ENCODE peak calls at places on chromosome 9, in five cellular contexts. P, B, M, C and D are unnamed samples.

GRCh38 chr9:3527653-3527960 is 1.8 kb upstream of the RFX3 start:
- DNase-seq in B (no peak), C (no peak), P (peak; percentile 30), M (no peak), D (no peak)

GRCh38 chr9:89983411-89983810 is 378.6 kb downstream of the GADD45G start:
- DNase-seq in M (no peak), P (no peak), C (no peak), B (no peak), D (no peak)

GRCh38 chr9:137317021-137317978 is 15.2 kb upstream of the NRARP start:
- DNase-seq in C (no peak), P (no peak), B (peak; percentile 13), M (peak; percentile 19), D (no peak)

GRCh38 chr9:105281272-105281671 is 36.8 kb downstream of the SLC44A1 start:
- DNase-seq in C (no peak), M (no peak), B (no peak), P (no peak), D (no peak)

GRCh38 chr9:127132921-127133647 is 10.6 kb upstream of the ANGPTL2 start:
- DNase-seq in M (peak; percentile 29), C (no peak), B (peak; percentile 24), P (no peak), D (peak; percentile 55)

GRCh38 chr9:132670816-132671371 is 630 bp downstream of the GTF3C4 start:
- DNase-seq in P (peak; percentile 45), C (peak; percentile 58), M (no peak), B (peak; percentile 26), D (no peak)

GRCh38 chr9:93059097-93059959 is 827 bp downstream of the SUSD3 start:
- DNase-seq in B (no peak), M (peak; percentile 24), P (peak; percentile 39), C (no peak), D (no peak)

GRCh38 chr9:3960661-3961144 is 339.2 kb downstream of the GLIS3 start:
- DNase-seq in B (no peak), C (no peak), P (no peak), M (no peak), D (no peak)

GRCh38 chr9:71962328-71962727 is 50.9 kb downstream of the C9orf85 start:
- DNase-seq in P (no peak), B (no peak), C (no peak), M (no peak), D (no peak)

GRCh38 chr9:96500696-96501660 is 51.0 kb downstream of the HABP4 start:
- DNase-seq in C (no peak), P (no peak), B (no peak), M (no peak), D (no peak)

GRCh38 chr9:20197976-20198685 is 409.3 kb upstream of the SLC24A2 start:
- DNase-seq in C (no peak), P (no peak), B (no peak), M (no peak), D (no peak)

GRCh38 chr9:132309056-132309455 is 45.7 kb downstream of the SETX start:
- DNase-seq in M (no peak), P (no peak), C (no peak), B (no peak), D (no peak)

GRCh38 chr9:38112010-38112409 is 43.0 kb upstream of the SHB start:
- DNase-seq in C (no peak), M (peak; percentile 33), B (no peak), P (no peak), D (no peak)

GRCh38 chr9:91660295-91660589 is 236.6 kb upstream of the NFIL3 start:
- DNase-seq in M (no peak), P (no peak), B (no peak), C (no peak), D (no peak)

GRCh38 chr9:109414125-109414785 is 83.9 kb downstream of the PTPN3 start:
- DNase-seq in B (no peak), M (no peak), C (no peak), P (no peak), D (no peak)

GRCh38 chr9:121652037-121652837 is 803 bp downstream of the DAB2IP start:
- DNase-seq in P (no peak), M (peak; percentile 67), C (no peak), B (no peak), D (no peak)

GRCh38 chr9:120388000-120388855 is 191.7 kb downstream of the CDK5RAP2 start:
- DNase-seq in M (no peak), B (no peak), P (no peak), C (no peak), D (peak; percentile 27)

GRCh38 chr9:89956331-89956730 is 351.5 kb downstream of the GADD45G start:
- DNase-seq in C (no peak), P (no peak), B (no peak), M (no peak), D (no peak)

GRCh38 chr9:78811562-78812276 is 514.8 kb downstream of the PSAT1 start:
- DNase-seq in C (no peak), P (no peak), M (no peak), B (no peak), D (no peak)

GRCh38 chr9:5626727-5627634 is 1.9 kb upstream of the RIC1 start:
- DNase-seq in C (no peak), P (peak; percentile 76), M (no peak), B (peak; percentile 17), D (peak; percentile 83)

GRCh38 chr9:14418262-14419200 is 104.6 kb upstream of the NFIB start:
- DNase-seq in C (no peak), P (no peak), B (no peak), M (no peak), D (no peak)

GRCh38 chr9:138071292-138071691 is 193.7 kb downstream of the CACNA1B start:
- DNase-seq in P (no peak), B (no peak), C (no peak), M (peak; percentile 9), D (no peak)

GRCh38 chr9:29656641-29657406 is 2083.5 kb upstream of the C9orf72 start:
- DNase-seq in P (no peak), C (no peak), M (no peak), B (no peak), D (no peak)

DNA sequence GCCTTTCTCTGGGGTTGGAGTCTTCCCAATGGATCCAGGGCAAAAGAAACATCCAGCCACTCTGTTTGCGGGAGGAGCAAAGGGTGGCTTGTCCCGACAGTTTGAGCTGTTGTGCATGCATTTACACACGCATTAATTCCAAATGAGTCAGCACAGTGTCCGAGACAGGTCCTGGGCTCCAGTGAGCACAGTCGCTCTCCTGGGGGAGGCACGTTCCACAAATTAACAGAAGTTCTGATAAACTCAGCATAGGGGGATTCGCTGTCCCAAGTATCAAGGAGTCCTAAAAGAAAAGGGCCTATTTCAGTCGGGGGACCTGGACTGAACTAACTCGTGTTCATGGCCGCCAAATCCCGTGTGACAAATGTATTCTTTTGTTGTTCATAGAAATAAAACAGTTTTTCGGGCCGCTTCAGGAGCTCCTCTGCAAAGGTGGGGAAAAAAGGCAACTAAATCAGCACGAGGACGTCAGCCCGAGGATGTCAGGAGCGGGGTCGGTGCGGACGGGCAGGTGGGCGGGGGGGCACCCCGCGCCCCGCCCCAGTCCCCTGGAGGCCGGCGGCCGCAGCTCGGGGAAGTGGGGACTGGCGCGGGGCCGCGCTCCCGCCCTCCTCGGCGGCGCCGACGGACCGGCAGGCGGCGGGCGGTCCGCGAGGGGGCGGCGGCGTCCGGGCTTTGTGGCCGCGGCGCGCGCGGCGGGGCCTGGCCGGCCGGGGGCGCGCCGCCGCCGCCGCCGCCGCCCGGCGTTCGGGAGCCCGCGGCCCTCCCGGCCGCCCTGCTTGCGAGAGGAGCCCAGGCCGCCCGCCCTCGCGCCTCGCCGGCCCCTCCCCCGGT is at the start of gene MSANTD3:
- DNase-seq in M (peak; percentile 69), C (peak; percentile 85), P (peak; percentile 82), B (peak; percentile 77), D (peak; percentile 25)
- TF ChIP-seq POLR2A in M (no peak), C (no peak), P (peak; percentile 79), B (peak; percentile 27), D (no peak)

DNA sequence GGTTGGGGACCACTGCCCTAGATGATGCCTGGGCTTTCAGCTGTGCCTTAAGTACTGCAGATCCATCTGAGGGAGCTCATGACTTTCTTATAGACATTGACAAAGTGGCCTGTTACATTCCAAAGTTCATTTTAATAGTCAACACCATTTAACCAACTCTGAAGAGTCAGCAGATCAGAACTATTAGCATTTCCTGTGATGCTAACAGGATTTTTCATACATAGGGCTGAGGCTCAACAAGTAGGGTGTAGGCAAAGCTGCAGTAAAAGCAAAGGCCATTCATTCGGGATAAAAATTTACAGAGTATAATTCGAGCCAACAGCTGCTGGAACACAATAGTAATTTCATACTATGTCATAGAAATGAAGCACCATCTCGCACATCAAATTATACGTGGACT is 105.4 kb downstream of the LPAR1 start:
- DNase-seq in B (no peak), P (no peak), M (no peak), C (no peak), D (no peak)
- H3K27ac ChIP-seq in B (no peak overlapping the region), P (no peak overlapping the region), M (peak overlapping the region; percentile 15), C (no peak overlapping the region), D (no peak overlapping the region)

GRCh38 chr9:135650408-135650807 is 11.1 kb upstream of the GLT6D1 start:
- DNase-seq in P (no peak), M (no peak), C (no peak), B (no peak), D (no peak)

GRCh38 chr9:135647897-135648296 is 8.6 kb upstream of the GLT6D1 start:
- DNase-seq in P (no peak), B (no peak), C (no peak), M (no peak), D (no peak)

GRCh38 chr9:135644631-135645218 is 5.4 kb upstream of the GLT6D1 start:
- DNase-seq in C (no peak), M (no peak), B (no peak), P (no peak), D (no peak)

GRCh38 chr9:135648494-135649410 is 9.4 kb upstream of the GLT6D1 start:
- DNase-seq in P (no peak), B (no peak), C (no peak), M (no peak), D (no peak)

DNA sequence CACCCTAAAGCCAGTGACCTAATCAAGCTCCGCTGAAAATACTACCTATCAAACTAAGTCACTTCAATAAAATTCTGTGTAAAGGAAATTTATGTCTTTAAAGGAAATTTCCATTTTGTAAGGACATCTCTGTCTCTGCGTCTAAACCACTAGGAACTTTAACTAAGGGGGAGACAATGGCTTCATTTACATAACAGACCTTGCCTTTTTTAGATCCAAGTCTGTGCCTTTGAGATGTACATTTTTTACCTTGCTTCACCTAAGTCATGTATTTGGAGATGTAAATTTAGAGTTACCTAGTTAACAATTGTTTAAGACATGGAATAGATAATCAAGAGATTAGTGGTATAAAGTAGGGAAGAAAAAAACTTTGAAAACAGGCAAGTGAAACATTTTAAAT is 10.2 kb upstream of the GLT6D1 start:
- DNase-seq in C (no peak), M (no peak), P (no peak), B (no peak), D (no peak)
- H3K9me3 ChIP-seq in C (peaks cover 29% of the 10 kb centered on the region), M (peaks cover 26% of the 10 kb centered on the region), P (peaks cover 10% of the 10 kb centered on the region), B (peaks cover 78% of the 10 kb centered on the region), D (no peaks in the 10 kb centered on the region)

GRCh38 chr9:104093647-104094533 is at the start of gene SMC2:
- DNase-seq in M (peak; percentile 91), B (peak; percentile 91), P (peak; percentile 93), C (peak; percentile 96), D (peak; percentile 85)
- TF ChIP-seq POLR2A in M (no peak), B (peak; percentile 77), P (peak; percentile 97), C (no peak), D (peak; percentile 48)